ENCODE peak calls at places on chromosomes 11 and 22, in six cellular contexts. E, P, D, J, B and C are unnamed samples.

GRCh38 chr11:126140106-126140931 is 71.1 kb downstream of the RPUSD4 start:
- DNase-seq in E (no peak), P (no peak), D (no peak), J (no peak), B (no peak), C (no peak)

GRCh38 chr11:13341028-13341427 is 63.4 kb downstream of the BMAL1 start:
- DNase-seq in E (no peak), P (no peak), D (no peak), J (no peak), B (no peak), C (no peak)

GRCh38 chr11:33891714-33892327 is at the start of gene LMO2:
- DNase-seq in E (no peak), P (no peak), D (no peak), J (no peak), B (no peak), C (no peak)

GRCh38 chr11:60913793-60914619 is at the start of gene TMEM109:
- DNase-seq in E (peak; percentile 73), P (peak; percentile 89), D (peak; percentile 96), J (peak; percentile 92), B (peak; percentile 91), C (peak; percentile 91)

GRCh38 chr11:125886997-125887372 is 483 bp upstream of the HYLS1 start:
- DNase-seq in E (no peak), P (peak; percentile 47), D (no peak), J (no peak), B (peak; percentile 50), C (peak; percentile 66)

GRCh38 chr11:19447150-19447566 is 206.4 kb upstream of the E2F8 start:
- DNase-seq in E (no peak), P (no peak), D (no peak), J (no peak), B (no peak), C (no peak)

GRCh38 chr22:19974233-19974861 is 32.7 kb upstream of the TXNRD2 start:
- DNase-seq in E (no peak), P (no peak), D (no peak), J (peak; percentile 62), B (peak; percentile 70), C (peak; percentile 72)

GRCh38 chr11:31940396-31941037 is 129.4 kb upstream of the PAX6 start:
- DNase-seq in E (no peak), P (no peak), D (no peak), J (no peak), B (no peak), C (no peak)

GRCh38 chr11:100354736-100355135 is 332.4 kb upstream of the ARHGAP42 start:
- DNase-seq in E (no peak), P (no peak), D (no peak), J (no peak), B (no peak), C (no peak)

GRCh38 chr11:22456993-22457748 is 119.0 kb downstream of the SLC17A6 start:
- DNase-seq in E (no peak), P (no peak), D (no peak), J (no peak), B (no peak), C (no peak)

GRCh38 chr22:38623357-38623756 is 32.8 kb downstream of the FAM227A start:
- DNase-seq in E (no peak), P (no peak), D (no peak), J (no peak), B (no peak), C (no peak)

GRCh38 chr22:37782340-37783168 is 25.2 kb upstream of the GCAT start:
- DNase-seq in E (no peak), P (no peak), D (no peak), J (no peak), B (peak; percentile 56), C (no peak)

GRCh38 chr11:1478544-1478943 is 8.0 kb downstream of the MOB2 start:
- DNase-seq in E (no peak), P (peak; percentile 12), D (no peak), J (no peak), B (no peak), C (peak; percentile 29)

GRCh38 chr11:85827768-85828639 is 17.1 kb upstream of the SYTL2 start:
- DNase-seq in E (no peak), P (no peak), D (no peak), J (peak; percentile 20), B (no peak), C (no peak)

GRCh38 chr11:93984205-93984586 is 37.0 kb upstream of the HEPHL1 start:
- DNase-seq in E (no peak), P (no peak), D (no peak), J (no peak), B (no peak), C (no peak)

GRCh38 chr11:131217313-131218297 is 152.8 kb upstream of the NTM start:
- DNase-seq in E (no peak), P (no peak), D (no peak), J (no peak), B (no peak), C (no peak)

GRCh38 chr11:100908746-100909145 is 220.9 kb downstream of the PGR start:
- DNase-seq in E (no peak), P (no peak), D (no peak), J (no peak), B (no peak), C (no peak)

GRCh38 chr22:23256986-23257888 is 76.9 kb downstream of the BCR start:
- DNase-seq in E (peak; percentile 79), P (peak; percentile 74), D (no peak), J (peak; percentile 49), B (peak; percentile 74), C (peak; percentile 57)

GRCh38 chr22:38233427-38233826 is 31.6 kb downstream of the MAFF start:
- DNase-seq in E (no peak), P (no peak), D (no peak), J (no peak), B (no peak), C (no peak)

GRCh38 chr11:129813216-129813791 is 2.3 kb upstream of the TMEM45B start:
- DNase-seq in E (no peak), P (no peak), D (no peak), J (no peak), B (no peak), C (no peak)

GRCh38 chr11:118625976-118626375 is 18.6 kb downstream of the PHLDB1 start:
- DNase-seq in E (no peak), P (no peak), D (no peak), J (no peak), B (no peak), C (peak; percentile 22)
- H3K4me1 ChIP-seq in E (peaks cover 29% of the 10 kb centered on the region), P (peaks cover 60% of the 10 kb centered on the region), D (peaks cover 65% of the 10 kb centered on the region), J (peaks cover 17% of the 10 kb centered on the region), B (peaks cover 8% of the 10 kb centered on the region), C (peaks cover 25% of the 10 kb centered on the region)

DNA sequence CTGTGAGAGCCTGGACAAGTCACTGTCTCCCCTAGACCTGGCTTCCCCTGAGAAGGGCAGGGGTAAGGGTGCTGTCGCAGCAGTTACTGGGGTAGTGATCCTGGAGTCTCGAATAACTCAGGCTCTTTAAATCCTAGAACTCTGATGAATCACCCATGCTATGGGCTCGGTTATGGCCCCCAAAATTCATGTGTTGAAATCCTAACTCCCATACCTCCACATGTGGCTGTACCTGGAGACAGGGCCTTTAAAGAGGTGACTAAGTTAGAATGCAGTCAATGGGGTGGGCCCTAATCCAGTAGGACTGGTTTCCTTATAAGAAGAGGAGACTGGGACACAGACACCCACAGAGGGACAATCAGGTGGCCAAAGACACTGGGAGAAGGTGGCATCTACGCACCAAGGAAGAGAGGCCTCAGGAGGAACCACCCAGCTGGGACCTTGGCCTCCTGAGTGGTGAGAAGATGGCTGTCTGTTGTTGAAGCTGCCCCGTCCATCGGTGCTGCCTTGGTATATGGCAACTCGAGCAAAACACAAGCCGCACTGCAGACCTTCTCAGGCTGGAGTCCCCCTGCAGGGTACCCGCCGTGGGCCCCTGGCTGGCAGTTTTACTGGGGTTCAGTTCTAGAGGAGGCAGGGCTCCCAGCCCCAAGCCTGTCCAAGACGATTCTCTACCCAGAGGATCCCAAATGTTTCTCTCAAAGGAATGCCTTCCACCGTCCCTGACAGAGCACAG is 48.8 kb upstream of the SHISAL1 start:
- DNase-seq in E (no peak), P (peak; percentile 7), D (no peak), J (no peak), B (no peak), C (peak; percentile 37)
- H3K4me1 ChIP-seq in E (no peaks in the 10 kb centered on the region), P (peaks cover 15% of the 10 kb centered on the region), D (peaks cover 74% of the 10 kb centered on the region), J (peaks cover 6% of the 10 kb centered on the region), B (no peaks in the 10 kb centered on the region), C (no peaks in the 10 kb centered on the region)

GRCh38 chr11:95922099-95922498 is 1.8 kb downstream of the MTMR2 start:
- DNase-seq in E (no peak), P (no peak), D (no peak), J (no peak), B (no peak), C (no peak)

GRCh38 chr11:95918720-95919119 is 5.2 kb downstream of the MTMR2 start:
- DNase-seq in E (no peak), P (no peak), D (no peak), J (no peak), B (no peak), C (no peak)

GRCh38 chr11:95919514-95919913 is 4.4 kb downstream of the MTMR2 start:
- DNase-seq in E (no peak), P (no peak), D (no peak), J (no peak), B (no peak), C (no peak)

GRCh38 chr11:95922536-95923440 is 1.1 kb downstream of the MTMR2 start:
- DNase-seq in E (no peak), P (no peak), D (no peak), J (no peak), B (no peak), C (no peak)

DNA sequence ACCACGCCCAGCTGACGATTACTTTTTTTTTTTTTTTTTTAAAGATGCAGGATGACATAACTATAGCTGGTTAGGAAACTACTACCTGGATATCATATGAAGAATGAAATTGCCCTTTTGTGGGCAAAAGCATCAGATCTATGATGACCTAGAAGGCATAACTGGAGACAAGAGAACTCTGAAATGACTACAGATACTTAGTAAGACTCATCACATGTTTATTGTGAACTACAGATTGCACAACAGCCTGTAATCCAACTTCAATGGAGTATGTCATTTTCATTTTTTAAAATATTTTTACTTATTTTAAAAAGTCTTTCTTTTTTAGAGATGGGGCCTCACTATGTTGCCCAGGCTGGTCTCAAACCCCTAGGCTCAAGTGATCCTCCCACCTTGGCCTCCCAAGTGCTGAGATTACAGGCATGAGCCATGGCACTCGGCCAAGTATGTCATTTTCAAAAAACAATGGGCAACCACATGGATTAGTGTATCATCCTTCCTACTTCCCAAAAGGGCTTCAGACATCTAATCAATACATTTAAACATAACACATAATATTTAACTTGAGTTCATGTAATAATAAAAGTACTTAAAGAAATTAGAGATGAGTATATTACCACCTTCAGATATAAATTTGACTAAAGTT is 3.3 kb downstream of the MTMR2 start:
- DNase-seq in E (no peak), P (no peak), D (no peak), J (no peak), B (no peak), C (no peak)
- H3K4me1 ChIP-seq in E (peaks cover 5% of the 10 kb centered on the region), P (peaks cover 29% of the 10 kb centered on the region), D (peaks cover 54% of the 10 kb centered on the region), J (peaks cover 6% of the 10 kb centered on the region), B (no peaks in the 10 kb centered on the region), C (peaks cover 9% of the 10 kb centered on the region)

DNA sequence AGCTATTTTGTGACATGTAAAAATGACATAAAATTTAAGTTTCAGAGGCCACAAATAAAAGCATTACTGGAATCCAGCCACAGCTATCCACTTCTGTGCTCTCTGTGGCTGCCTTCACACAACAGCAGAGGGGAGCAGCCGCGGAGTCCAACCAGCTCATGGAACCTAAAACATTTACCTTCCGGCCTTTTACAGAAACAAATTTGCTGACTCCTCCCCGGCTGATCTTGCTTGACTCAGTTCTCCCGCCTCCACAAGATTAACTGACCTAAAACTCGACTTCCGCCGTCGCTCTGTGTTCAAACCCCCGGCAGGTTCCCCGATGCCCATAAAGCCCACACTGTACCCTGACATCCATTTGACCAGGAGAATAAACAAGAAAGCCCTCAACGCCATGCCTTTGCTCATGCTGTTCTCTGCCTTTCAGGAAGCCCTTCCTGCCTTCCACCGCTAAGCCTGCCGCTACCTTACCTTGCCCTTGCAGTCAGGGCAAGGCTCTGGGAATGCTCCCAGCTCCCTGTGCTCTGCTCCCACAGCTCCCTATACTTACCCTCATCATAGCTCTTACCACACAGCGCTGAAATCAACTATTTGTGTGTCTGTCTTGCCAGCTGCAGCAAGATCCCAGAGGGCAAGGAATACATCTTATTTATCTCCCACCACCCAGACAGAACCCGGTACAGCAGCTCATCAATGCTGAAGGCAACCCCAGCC is 35.4 kb downstream of the MICAL3 start:
- DNase-seq in E (no peak), P (no peak), D (no peak), J (no peak), B (no peak), C (no peak)
- H3K4me1 ChIP-seq in E (no peaks in the 10 kb centered on the region), P (peaks cover 31% of the 10 kb centered on the region), D (peaks cover 84% of the 10 kb centered on the region), J (no peaks in the 10 kb centered on the region), B (peaks cover 3% of the 10 kb centered on the region), C (peaks cover 8% of the 10 kb centered on the region)